ENCODE peak calls at places on chromosomes 2 and 18, in eight cellular contexts. One of them, this sample, is unnamed.

GRCh38 chr2:180075763-180076362 is 68.8 kb upstream of the CWC22 start:
- DNase-seq in iPS DF 6.9: no peak
- DNase-seq in pancreas: no peak
- DNase-seq in heart left ventricle: no peak
- DNase-seq in tibial artery: no peak
- DNase-seq in amygdala: no peak
- DNase-seq in heart right ventricle: no peak
- DNase-seq in HFFc6: no peak
- DNase-seq in this sample: no peak

GRCh38 chr2:45713126-45713525 is 61.7 kb downstream of the PRKCE start:
- DNase-seq in tibial artery: no peak
- DNase-seq in heart left ventricle: no peak
- DNase-seq in heart right ventricle: no peak
- DNase-seq in HFFc6: no peak
- DNase-seq in pancreas: no peak
- DNase-seq in iPS DF 6.9: no peak
- DNase-seq in amygdala: no peak
- DNase-seq in this sample: no peak

GRCh38 chr2:190110131-190110530 is 47.6 kb upstream of the MSTN start:
- DNase-seq in HFFc6: no peak
- DNase-seq in amygdala: no peak
- DNase-seq in iPS DF 6.9: no peak
- DNase-seq in pancreas: no peak
- DNase-seq in heart right ventricle: no peak
- DNase-seq in heart left ventricle: no peak
- DNase-seq in tibial artery: no peak
- DNase-seq in this sample: no peak

GRCh38 chr2:9814129-9814868 is 29.0 kb upstream of the TAF1B start:
- DNase-seq in pancreas: no peak
- DNase-seq in heart left ventricle: no peak
- DNase-seq in HFFc6: no peak
- DNase-seq in tibial artery: peak; percentile 61
- DNase-seq in amygdala: no peak
- DNase-seq in heart right ventricle: no peak
- DNase-seq in iPS DF 6.9: no peak
- DNase-seq in this sample: no peak

GRCh38 chr2:176768185-176768584 is 444.4 kb upstream of the HNRNPA3 start:
- DNase-seq in HFFc6: no peak
- DNase-seq in pancreas: peak; percentile 71
- DNase-seq in heart left ventricle: no peak
- DNase-seq in heart right ventricle: no peak
- DNase-seq in amygdala: no peak
- DNase-seq in iPS DF 6.9: no peak
- DNase-seq in tibial artery: no peak
- DNase-seq in this sample: no peak

GRCh38 chr2:77566582-77566981 is 44.4 kb upstream of the LRRTM4 start:
- DNase-seq in heart right ventricle: no peak
- DNase-seq in heart left ventricle: no peak
- DNase-seq in tibial artery: no peak
- DNase-seq in HFFc6: no peak
- DNase-seq in pancreas: no peak
- DNase-seq in amygdala: no peak
- DNase-seq in iPS DF 6.9: no peak
- DNase-seq in this sample: no peak

GRCh38 chr2:157221394-157221988 is 36.0 kb upstream of the GALNT5 start:
- DNase-seq in heart right ventricle: no peak
- DNase-seq in tibial artery: no peak
- DNase-seq in pancreas: no peak
- DNase-seq in iPS DF 6.9: no peak
- DNase-seq in HFFc6: no peak
- DNase-seq in amygdala: no peak
- DNase-seq in heart left ventricle: no peak
- DNase-seq in this sample: no peak

GRCh38 chr2:180570864-180571263 is 409.5 kb upstream of the UBE2E3 start:
- DNase-seq in HFFc6: no peak
- DNase-seq in pancreas: no peak
- DNase-seq in heart right ventricle: no peak
- DNase-seq in tibial artery: no peak
- DNase-seq in amygdala: no peak
- DNase-seq in iPS DF 6.9: no peak
- DNase-seq in heart left ventricle: no peak
- DNase-seq in this sample: no peak

GRCh38 chr2:227610123-227610522 is 4.5 kb downstream of the SCYGR3 start:
- DNase-seq in HFFc6: no peak
- DNase-seq in heart right ventricle: no peak
- DNase-seq in amygdala: no peak
- DNase-seq in pancreas: no peak
- DNase-seq in tibial artery: no peak
- DNase-seq in iPS DF 6.9: no peak
- DNase-seq in heart left ventricle: no peak
- DNase-seq in this sample: no peak

GRCh38 chr18:24228661-24229053 is 89.8 kb downstream of the CABYR start:
- DNase-seq in pancreas: no peak
- DNase-seq in iPS DF 6.9: no peak
- DNase-seq in heart left ventricle: no peak
- DNase-seq in tibial artery: no peak
- DNase-seq in heart right ventricle: no peak
- DNase-seq in HFFc6: no peak
- DNase-seq in amygdala: no peak
- DNase-seq in this sample: no peak

GRCh38 chr18:23719634-23720201 is 30.5 kb downstream of the LAMA3 start:
- DNase-seq in pancreas: no peak
- DNase-seq in HFFc6: peak; percentile 98
- DNase-seq in iPS DF 6.9: no peak
- DNase-seq in heart right ventricle: no peak
- DNase-seq in amygdala: no peak
- DNase-seq in heart left ventricle: no peak
- DNase-seq in tibial artery: no peak
- DNase-seq in this sample: peak; percentile 99

This sample was measured in ELR.